ENCODE peak calls at places on chromosomes 5 and 9, in four cellular contexts. E is GM23338; B is naive thymus-derived CD4-positive, alpha-beta T cell; G is cardiac muscle cell. X is an unnamed sample.

GRCh38 chr5:178332096-178332780 is 99.6 kb upstream of the PHYKPL start:
- DNase-seq in B (no peak), E (no peak), G (no peak), X (no peak)

GRCh38 chr5:100890514-100891008 is 12.5 kb downstream of the ST8SIA4 start:
- DNase-seq in E (no peak), B (no peak), G (no peak), X (no peak)

GRCh38 chr9:85432599-85432998 is 309.2 kb downstream of the AGTPBP1 start:
- DNase-seq in E (no peak), B (no peak), G (no peak), X (no peak)

GRCh38 chr5:139650031-139650688 is 2.0 kb downstream of the CXXC5 start:
- DNase-seq in G (peak; percentile 76), B (no peak), E (peak; percentile 73), X (peak; percentile 78)

GRCh38 chr5:132394681-132395259 is 25.3 kb downstream of the SLC22A5 start:
- DNase-seq in G (no peak), B (no peak), E (no peak), X (no peak)

GRCh38 chr9:108207611-108208051 is 648.2 kb downstream of the ACTL7B start:
- DNase-seq in E (no peak), B (no peak), G (no peak), X (no peak)

GRCh38 chr5:166270712-166271111 is 2020.7 kb upstream of the WWC1 start:
- DNase-seq in G (no peak), E (no peak), B (no peak), X (no peak)

GRCh38 chr5:66595877-66596790 is at the start of gene MAST4:
- DNase-seq in G (peak; percentile 92), B (peak; percentile 23), E (peak; percentile 95), X (peak; percentile 97)

GRCh38 chr5:59829389-59829788 is 64.1 kb downstream of the PDE4D start:
- DNase-seq in G (no peak), B (no peak), E (no peak), X (no peak)

GRCh38 chr5:1110930-1111726 is 735 bp downstream of the SLC12A7 start:
- DNase-seq in G (peak; percentile 55), B (no peak), E (peak; percentile 60), X (peak; percentile 80)

GRCh38 chr5:134530375-134531077 is 5.1 kb downstream of the JADE2 start:
- DNase-seq in G (no peak), B (no peak), E (no peak), X (no peak)

GRCh38 chr5:132376694-132377641 is 7.5 kb downstream of the SLC22A5 start:
- DNase-seq in B (no peak), G (no peak), E (no peak), X (no peak)

GRCh38 chr5:5983261-5983660 is 395.1 kb downstream of the MED10 start:
- DNase-seq in G (no peak), E (no peak), B (no peak), X (no peak)

GRCh38 chr5:116475232-116475828 is 99.3 kb downstream of the SEMA6A start:
- DNase-seq in B (no peak), G (no peak), E (no peak), X (no peak)

GRCh38 chr5:113000466-113000865 is 23.9 kb downstream of the DCP2 start:
- DNase-seq in G (no peak), B (no peak), E (no peak), X (no peak)

GRCh38 chr5:42924226-42924625 is 112.5 kb upstream of the SELENOP start:
- DNase-seq in G (no peak), B (no peak), E (no peak), X (no peak)

GRCh38 chr5:61486476-61486875 is 154.4 kb downstream of the ZSWIM6 start:
- DNase-seq in B (no peak), G (no peak), E (no peak), X (no peak)

GRCh38 chr9:133048595-133048994 is 13.2 kb upstream of the CEL start:
- DNase-seq in E (peak; percentile 46), G (no peak), B (peak; percentile 17), X (no peak)

GRCh38 chr9:2745560-2746380 is 28.5 kb downstream of the KCNV2 start:
- DNase-seq in B (no peak), G (no peak), E (no peak), X (no peak)

GRCh38 chr5:76715734-76716455 is at the start of gene F2R:
- DNase-seq in E (peak; percentile 85), B (peak; percentile 25), G (peak; percentile 80), X (peak; percentile 74)

GRCh38 chr5:149441194-149441753 is 62.2 kb upstream of the IL17B start:
- DNase-seq in B (no peak), E (no peak), G (no peak), X (no peak)

GRCh38 chr9:2018764-2019548 is 3.8 kb downstream of the SMARCA2 start:
- DNase-seq in B (peak; percentile 75), E (peak; percentile 85), G (no peak), X (no peak)

GRCh38 chr5:175682664-175683063 is 24.8 kb downstream of the HRH2 start:
- DNase-seq in B (no peak), G (no peak), E (no peak), X (peak; percentile 10)

GRCh38 chr5:150180241-150181027 is 9.4 kb upstream of the SLC6A7 start:
- DNase-seq in G (peak; percentile 29), B (no peak), E (no peak), X (peak; percentile 73)

GRCh38 chr5:147472669-147473131 is 37.2 kb downstream of the DPYSL3 start:
- DNase-seq in B (no peak), E (no peak), G (no peak), X (no peak)

GRCh38 chr5:77390795-77391194 is 101.3 kb downstream of the WDR41 start:
- DNase-seq in E (no peak), B (no peak), G (no peak), X (no peak)

GRCh38 chr9:137028013-137028280 is at the start of gene ABCA2:
- DNase-seq in B (no peak), G (no peak), E (no peak), X (no peak)

GRCh38 chr9:137027369-137028012 is 546 bp downstream of the ABCA2 start:
- DNase-seq in G (peak; percentile 64), E (peak; percentile 48), B (no peak), X (no peak)

GRCh38 chr9:137030006-137030405 is 1.9 kb downstream of the FUT7 start:
- DNase-seq in G (no peak), B (no peak), E (no peak), X (no peak)

GRCh38 chr9:137029058-137029922 is 1.3 kb upstream of the ABCA2 start:
- DNase-seq in G (peak; percentile 82), B (peak; percentile 52), E (peak; percentile 82), X (peak; percentile 89)

DNA sequence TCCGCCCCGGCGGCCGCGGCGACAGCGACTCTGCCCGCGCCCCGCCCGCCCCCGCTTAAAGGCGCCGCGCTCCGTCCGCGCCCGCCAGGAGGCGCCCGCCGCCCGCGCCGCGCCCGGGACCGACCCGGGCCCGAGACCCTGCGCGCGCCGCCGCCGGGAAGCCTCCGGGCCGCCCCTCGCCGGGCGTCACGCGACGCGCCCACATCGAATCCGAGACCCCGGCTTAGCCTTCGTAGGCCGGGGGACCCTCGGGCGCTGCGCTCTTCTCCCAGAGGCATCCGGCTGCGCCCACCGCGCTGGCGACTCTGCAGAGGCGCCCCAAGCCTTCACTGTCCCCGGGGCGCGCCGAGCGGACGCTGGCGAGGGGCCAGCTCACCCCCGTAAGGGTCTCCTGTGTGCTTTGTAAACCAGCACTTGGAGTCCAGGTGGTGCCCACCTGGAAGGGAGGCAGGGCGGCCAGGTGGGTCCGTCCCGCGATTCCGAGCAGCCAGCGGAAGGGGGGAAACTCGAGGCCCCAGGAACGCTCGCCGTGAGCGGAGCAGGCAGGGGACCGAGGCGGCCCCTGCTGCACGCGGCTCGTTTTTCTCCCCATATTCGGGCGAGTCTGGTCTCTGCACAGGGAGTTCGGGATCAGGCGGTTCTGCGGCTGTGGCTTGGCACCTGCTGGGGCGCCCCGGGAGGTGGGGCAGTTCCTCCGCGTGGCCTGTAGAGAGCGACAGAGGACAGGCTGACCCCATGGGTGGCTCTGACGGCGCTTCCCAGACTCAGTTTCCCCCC is 432 bp upstream of the ABCA2 start:
- DNase-seq in E (peak; percentile 78), G (peak; percentile 89), B (peak; percentile 53), X (peak; percentile 87)
- H3K4me1 ChIP-seq in E (peaks cover 3% of the 10 kb centered on the region), G (peaks cover 5% of the 10 kb centered on the region), B (peaks cover 49% of the 10 kb centered on the region), X (peaks cover 36% of the 10 kb centered on the region)

DNA sequence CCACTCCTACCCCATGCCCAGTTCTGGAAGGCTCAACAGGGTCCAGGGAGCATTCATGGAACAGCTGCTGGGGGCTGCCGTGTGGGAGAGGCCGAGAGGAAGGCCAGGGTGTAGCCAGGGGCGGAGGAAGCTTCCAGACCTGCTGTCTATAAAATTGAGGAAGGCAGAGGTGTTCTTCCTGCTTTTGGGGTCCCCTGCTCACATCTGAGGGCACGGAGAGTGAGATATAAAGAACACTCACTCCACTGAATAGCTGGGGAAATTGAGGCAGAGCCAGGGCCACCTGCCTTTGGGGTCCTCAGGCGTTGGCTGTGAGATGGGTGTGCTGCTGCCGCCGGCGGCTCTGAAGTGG is 32.7 kb downstream of the RXRA start:
- DNase-seq in B (no peak), G (no peak), E (no peak), X (no peak)
- H3K4me1 ChIP-seq in B (no peaks in the 10 kb centered on the region), G (peaks cover 23% of the 10 kb centered on the region), E (no peaks in the 10 kb centered on the region), X (peaks cover 70% of the 10 kb centered on the region)

GRCh38 chr5:125056641-125057345 is 310.4 kb upstream of the ZNF608 start:
- DNase-seq in G (no peak), B (no peak), E (peak; percentile 61), X (no peak)
- H3K4me1 ChIP-seq in G (peaks cover 19% of the 10 kb centered on the region), B (no peaks in the 10 kb centered on the region), E (peaks cover 79% of the 10 kb centered on the region), X (no peaks in the 10 kb centered on the region)

DNA sequence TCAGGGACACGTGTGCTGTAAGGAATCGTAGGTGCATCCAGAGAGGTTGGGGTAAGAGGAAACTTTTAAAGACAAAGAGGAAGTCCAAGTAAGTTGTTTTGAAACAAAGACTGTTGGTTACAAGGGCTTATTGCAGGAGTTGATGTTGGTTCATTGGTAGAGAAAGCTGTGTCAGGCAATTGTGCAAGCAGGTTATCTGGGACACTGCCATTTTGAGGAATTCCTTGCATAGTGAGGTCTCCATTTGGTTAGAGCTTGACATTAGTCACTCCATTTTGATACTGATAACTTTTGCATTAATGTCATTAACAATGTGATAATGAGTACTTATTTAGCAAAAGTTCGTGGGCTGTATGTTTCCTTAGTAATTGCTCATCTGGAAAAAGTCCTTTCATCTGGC is 24.9 kb downstream of the CNOT6 start:
- DNase-seq in B (no peak), E (no peak), G (no peak), X (no peak)
- H3K4me1 ChIP-seq in B (peaks cover 3% of the 10 kb centered on the region), E (peaks cover 33% of the 10 kb centered on the region), G (peaks cover 23% of the 10 kb centered on the region), X (no peaks in the 10 kb centered on the region)

GRCh38 chr5:157540707-157541451 is 34.7 kb downstream of the ADAM19 start:
- DNase-seq in E (no peak), B (no peak), G (no peak), X (peak; percentile 70)

GRCh38 chr5:157535042-157535865 is 40.3 kb downstream of the ADAM19 start:
- DNase-seq in E (no peak), G (no peak), B (no peak), X (no peak)

GRCh38 chr5:157539623-157540022 is 36.0 kb downstream of the ADAM19 start:
- DNase-seq in G (no peak), E (no peak), B (no peak), X (no peak)

GRCh38 chr5:157540124-157540523 is 35.5 kb downstream of the ADAM19 start:
- DNase-seq in G (no peak), E (no peak), B (no peak), X (no peak)

GRCh38 chr5:157538311-157538710 is 37.3 kb downstream of the ADAM19 start:
- DNase-seq in G (no peak), E (no peak), B (no peak), X (no peak)
- H3K4me1 ChIP-seq in G (no peaks in the 10 kb centered on the region), E (peaks cover 4% of the 10 kb centered on the region), B (peaks cover 14% of the 10 kb centered on the region), X (peaks cover 31% of the 10 kb centered on the region)